ENCODE peak calls at places on chromosomes 16 and 17, in ten cellular contexts. B, C, X, J, U, A, Z, O, S and Y are unnamed samples.

GRCh38 chr16:88331989-88332920 is 50.5 kb upstream of the ZNF469 start:
- DNase-seq in B (no peak), X (no peak), A (peak), O (peak), C (peak), Z (peak), J (no peak), U (peak), S (no peak), Y (peak)

GRCh38 chr16:56866955-56867830 is 2.2 kb downstream of the SLC12A3 start:
- DNase-seq in A (peak), U (peak), J (peak), X (peak), B (peak), S (no peak), O (peak), C (peak), Z (no peak), Y (no peak)

GRCh38 chr16:23587726-23588125 is 8.4 kb downstream of the NDUFAB1 start:
- DNase-seq in J (no peak), A (no peak), S (no peak), Z (peak), C (no peak), U (no peak), B (no peak), X (no peak), O (no peak), Y (no peak)

GRCh38 chr16:62190426-62190825 is 154.2 kb upstream of the CDH8 start:
- DNase-seq in O (no peak), B (peak), Z (no peak), C (no peak), S (no peak), A (no peak), X (no peak), J (no peak), U (no peak), Y (no peak)

GRCh38 chr16:4032768-4033167 is 83.5 kb downstream of the ADCY9 start:
- DNase-seq in O (peak), S (no peak), U (no peak), X (no peak), B (peak), C (peak), J (peak), A (peak), Z (no peak), Y (peak)

GRCh38 chr17:63820963-63821561 is 6.2 kb upstream of the PSMC5 start:
- DNase-seq in S (no peak), X (no peak), Z (no peak), O (no peak), B (no peak), C (no peak), J (no peak), A (no peak), U (no peak), Y (no peak)

GRCh38 chr16:71461686-71462648 is at the start of gene ZNF23:
- DNase-seq in C (peak), Z (no peak), B (peak), S (peak), A (peak), O (peak), J (peak), U (peak), X (peak), Y (peak)

GRCh38 chr16:23013484-23013883 is 135.8 kb downstream of the USP31 start:
- DNase-seq in J (no peak), S (no peak), Z (no peak), A (no peak), X (no peak), B (peak), C (no peak), U (no peak), O (no peak), Y (no peak)

GRCh38 chr17:36592316-36592710 is 634 bp downstream of the DHRS11 start:
- DNase-seq in O (peak), Z (no peak), X (no peak), B (no peak), U (no peak), J (no peak), A (no peak), S (no peak), C (no peak), Y (no peak)

GRCh38 chr17:3385869-3386816 is at the start of gene OR3A2:
- DNase-seq in J (no peak), S (no peak), Z (no peak), U (no peak), C (no peak), B (no peak), A (no peak), X (peak), O (no peak), Y (no peak)

GRCh38 chr16:27966756-27967155 is 96.8 kb downstream of the GSG1L start:
- DNase-seq in C (peak), A (no peak), U (no peak), S (no peak), J (no peak), B (no peak), X (no peak), O (no peak), Z (no peak), Y (no peak)

GRCh38 chr16:85584192-85584757 is 28.8 kb upstream of the GSE1 start:
- DNase-seq in S (no peak), Z (no peak), B (no peak), J (no peak), O (no peak), C (no peak), U (no peak), X (no peak), A (no peak), Y (no peak)

GRCh38 chr17:80718428-80718827 is 173.8 kb downstream of the RPTOR start:
- DNase-seq in C (no peak), Z (no peak), J (no peak), S (no peak), B (no peak), O (no peak), U (no peak), A (no peak), X (no peak), Y (no peak)

GRCh38 chr17:46167826-46168569 is 25.2 kb downstream of the KANSL1 start:
- DNase-seq in U (no peak), A (no peak), X (no peak), J (no peak), S (no peak), O (no peak), B (no peak), Z (no peak), C (no peak), Y (no peak)

GRCh38 chr16:31271621-31272190 is 11.9 kb downstream of the ITGAM start:
- DNase-seq in C (no peak), B (no peak), A (no peak), Z (no peak), O (no peak), J (no peak), X (no peak), S (no peak), U (no peak), Y (no peak)

GRCh38 chr17:77036841-77037381 is 103.9 kb upstream of the SEC14L1 start:
- DNase-seq in X (no peak), O (peak), A (no peak), B (peak), C (no peak), Z (no peak), S (peak), U (no peak), J (no peak), Y (no peak)

GRCh38 chr16:28217326-28217725 is 5.6 kb upstream of the XPO6 start:
- DNase-seq in C (no peak), O (no peak), B (no peak), U (no peak), J (no peak), A (no peak), Z (no peak), X (no peak), S (no peak), Y (no peak)

GRCh38 chr17:81917565-81918332 is at the start of gene SIRT7:
- DNase-seq in S (peak), O (peak), U (peak), B (peak), A (peak), J (peak), Z (no peak), X (peak), C (peak), Y (peak)

GRCh38 chr16:66472961-66473610 is 46.0 kb downstream of the BEAN1 start:
- DNase-seq in U (no peak), X (no peak), A (no peak), O (no peak), J (no peak), Z (no peak), B (no peak), S (no peak), C (peak), Y (no peak)

DNA sequence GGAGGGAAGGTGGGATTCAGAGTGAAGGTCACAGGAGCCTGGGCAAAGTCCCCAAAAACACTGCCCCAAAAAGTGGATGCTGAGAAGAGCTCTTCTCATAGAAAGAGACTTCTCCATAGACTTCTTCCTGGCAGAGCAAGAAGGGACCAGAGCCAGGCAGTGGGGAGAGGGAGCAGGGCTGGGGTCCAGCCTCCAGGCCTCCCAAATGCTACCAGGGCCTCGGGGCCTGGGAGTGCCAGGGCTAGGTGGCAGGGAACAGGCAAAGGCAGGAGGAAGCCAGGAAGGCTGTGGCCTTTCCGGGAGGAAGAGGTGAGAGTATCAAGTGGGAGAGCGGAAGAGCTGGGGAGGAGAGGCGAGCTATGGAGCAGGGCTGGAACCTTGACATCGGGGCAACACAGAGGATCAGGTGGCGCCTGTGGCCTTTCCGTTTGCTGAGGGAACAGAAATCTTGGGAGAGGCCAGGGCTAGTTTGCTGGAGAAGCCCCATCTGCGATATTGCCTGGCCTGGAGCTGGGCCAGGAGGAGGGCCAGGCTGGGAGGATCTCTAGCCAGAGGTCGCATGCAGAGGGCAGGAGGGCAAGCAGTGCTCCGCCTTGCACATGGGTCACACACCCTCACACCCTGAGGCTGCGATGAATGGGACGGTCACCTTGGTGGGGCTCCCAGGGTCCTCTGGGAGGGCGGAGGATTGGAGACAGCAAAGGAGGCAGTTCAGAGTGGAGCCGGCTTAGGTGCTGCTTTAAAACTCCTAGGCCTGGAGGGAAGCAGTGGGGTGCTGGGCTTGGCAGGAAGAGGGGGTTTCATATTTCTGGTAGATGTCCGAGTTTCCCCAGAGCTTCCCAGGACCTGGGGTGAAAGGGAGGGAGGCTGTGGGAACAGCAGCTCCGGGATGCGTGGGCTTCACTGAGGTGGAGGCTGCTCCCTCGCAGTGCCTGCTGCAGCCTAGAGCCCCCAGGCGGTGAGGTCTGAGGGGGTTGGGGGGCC is 3.4 kb downstream of the SLC16A5 start:
- DNase-seq in S (no peak), C (no peak), B (no peak), Z (no peak), X (no peak), A (no peak), O (peak), U (no peak), J (no peak), Y (no peak)
- H3K4me3 ChIP-seq in S (no peak), C (no peak), B (no peak), Z (no peak), X (no peak), A (no peak), O (no peak), U (no peak), J (no peak), Y (no peak)

DNA sequence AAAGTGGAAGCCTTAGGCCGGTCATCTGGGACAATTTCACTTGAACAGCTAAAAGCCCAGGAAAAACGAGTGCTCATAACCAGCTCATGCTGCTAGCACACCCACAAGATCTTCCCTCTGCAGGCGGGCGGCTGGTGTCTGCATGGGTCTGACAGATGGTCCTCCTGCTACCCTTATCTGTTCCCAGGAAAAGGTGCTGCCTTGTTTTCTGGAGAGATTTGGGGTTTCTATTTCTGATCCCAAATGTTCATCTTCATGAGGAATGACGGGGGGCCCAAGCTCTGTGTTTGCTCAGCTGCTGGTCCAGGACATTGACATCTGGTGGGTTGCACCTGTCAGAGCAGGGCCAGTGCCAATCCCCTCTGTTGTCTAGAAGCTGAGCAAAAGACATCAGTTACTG is 103.8 kb downstream of the SOCS1 start:
- DNase-seq in X (no peak), O (no peak), Z (peak), S (no peak), B (no peak), U (no peak), A (no peak), C (no peak), J (no peak), Y (no peak)
- H3K4me3 ChIP-seq in X (no peak), O (no peak), Z (no peak), S (no peak), B (no peak), U (no peak), A (no peak), C (no peak), J (no peak), Y (no peak)

GRCh38 chr16:8960788-8961109 is 3.0 kb downstream of the USP7 start:
- DNase-seq in S (no peak), A (no peak), Z (no peak), C (no peak), X (no peak), O (no peak), B (no peak), U (no peak), J (no peak), Y (no peak)
- H3K4me3 ChIP-seq in S (peak), A (no peak), Z (no peak), C (peak), X (no peak), O (no peak), B (peak), U (no peak), J (peak), Y (no peak)

GRCh38 chr17:28433696-28434095 is 27.7 kb upstream of the SLC46A1 start:
- DNase-seq in B (no peak), U (no peak), A (no peak), Z (no peak), X (no peak), J (no peak), O (no peak), C (no peak), S (no peak), Y (no peak)
- H3K4me3 ChIP-seq in B (no peak), U (no peak), A (no peak), Z (no peak), X (no peak), J (no peak), O (no peak), C (no peak), S (no peak), Y (no peak)

GRCh38 chr16:86665929-86666328 is 87.6 kb downstream of the FOXL1 start:
- DNase-seq in U (no peak), C (no peak), X (no peak), S (no peak), Z (no peak), A (no peak), O (no peak), J (no peak), B (no peak), Y (no peak)

GRCh38 chr16:86664518-86665318 is 86.4 kb downstream of the FOXL1 start:
- DNase-seq in S (no peak), A (no peak), O (no peak), C (peak), Z (peak), J (peak), X (no peak), U (no peak), B (peak), Y (no peak)

GRCh38 chr16:86667035-86667434 is 88.7 kb downstream of the FOXL1 start:
- DNase-seq in O (no peak), Z (no peak), A (no peak), S (no peak), X (no peak), J (no peak), B (no peak), C (peak), U (no peak), Y (no peak)

GRCh38 chr16:86663691-86664517 is 85.6 kb downstream of the FOXL1 start:
- DNase-seq in J (no peak), U (no peak), C (no peak), S (no peak), X (no peak), Z (peak), A (no peak), O (no peak), B (no peak), Y (no peak)

GRCh38 chr16:86665319-86665675 is 86.9 kb downstream of the FOXL1 start:
- DNase-seq in X (no peak), B (no peak), C (peak), A (no peak), O (no peak), U (no peak), S (no peak), Z (peak), J (no peak), Y (no peak)
- H3K4me3 ChIP-seq in X (no peak), B (no peak), C (no peak), A (no peak), O (no peak), U (no peak), S (no peak), Z (no peak), J (no peak), Y (no peak)